ENCODE peak calls at places on chromosomes 13 and 19, in ten cellular contexts. One of them, this sample, is unnamed. For H3K4me1, the result is how much of the 10 kb centered on the place peaks cover.

GRCh38 chr19:3343619-3344502 is 22.5 kb upstream of the NFIC start:
- DNase-seq in cardiac muscle cell: peak
- DNase-seq in heart left ventricle: peak
- DNase-seq in right cardiac atrium: peak
- DNase-seq in tibial artery: peak
- DNase-seq in breast epithelium: peak
- DNase-seq in Caco-2: no peak
- DNase-seq in A549: peak
- DNase-seq in lower lobe of right lung: peak
- DNase-seq in psoas muscle: peak
- DNase-seq in this sample: no peak

GRCh38 chr19:2231621-2232221 is 4.4 kb downstream of the PLEKHJ1 start:
- DNase-seq in cardiac muscle cell: no peak
- DNase-seq in heart left ventricle: no peak
- DNase-seq in right cardiac atrium: no peak
- DNase-seq in tibial artery: no peak
- DNase-seq in breast epithelium: no peak
- DNase-seq in Caco-2: peak
- DNase-seq in A549: no peak
- DNase-seq in lower lobe of right lung: no peak
- DNase-seq in psoas muscle: no peak
- DNase-seq in this sample: no peak

GRCh38 chr13:33355470-33355869 is 69.9 kb upstream of the STARD13 start:
- DNase-seq in cardiac muscle cell: peak
- DNase-seq in heart left ventricle: no peak
- DNase-seq in right cardiac atrium: peak
- DNase-seq in tibial artery: peak
- DNase-seq in breast epithelium: no peak
- DNase-seq in Caco-2: no peak
- DNase-seq in A549: no peak
- DNase-seq in lower lobe of right lung: no peak
- DNase-seq in psoas muscle: no peak
- DNase-seq in this sample: no peak

GRCh38 chr13:90889906-90890305 is 457.6 kb upstream of the MIR17HG start:
- DNase-seq in cardiac muscle cell: no peak
- DNase-seq in heart left ventricle: no peak
- DNase-seq in right cardiac atrium: no peak
- DNase-seq in tibial artery: no peak
- DNase-seq in breast epithelium: no peak
- DNase-seq in Caco-2: no peak
- DNase-seq in A549: no peak
- DNase-seq in lower lobe of right lung: no peak
- DNase-seq in psoas muscle: no peak
- DNase-seq in this sample: no peak

GRCh38 chr19:32526895-32527294 is 54.1 kb upstream of the PDCD5 start:
- DNase-seq in cardiac muscle cell: no peak
- DNase-seq in heart left ventricle: no peak
- DNase-seq in right cardiac atrium: no peak
- DNase-seq in tibial artery: no peak
- DNase-seq in breast epithelium: no peak
- DNase-seq in Caco-2: no peak
- DNase-seq in A549: no peak
- DNase-seq in lower lobe of right lung: no peak
- DNase-seq in psoas muscle: no peak
- DNase-seq in this sample: no peak

GRCh38 chr13:97141564-97142005 is 80.5 kb upstream of the MBNL2 start:
- DNase-seq in cardiac muscle cell: peak
- DNase-seq in heart left ventricle: no peak
- DNase-seq in right cardiac atrium: peak
- DNase-seq in tibial artery: peak
- DNase-seq in breast epithelium: no peak
- DNase-seq in Caco-2: peak
- DNase-seq in A549: peak
- DNase-seq in lower lobe of right lung: no peak
- DNase-seq in psoas muscle: no peak
- DNase-seq in this sample: peak

GRCh38 chr13:114099918-114100445 is 32.4 kb downstream of the RASA3 start:
- DNase-seq in cardiac muscle cell: peak
- DNase-seq in heart left ventricle: peak
- DNase-seq in right cardiac atrium: no peak
- DNase-seq in tibial artery: no peak
- DNase-seq in breast epithelium: peak
- DNase-seq in Caco-2: peak
- DNase-seq in A549: peak
- DNase-seq in lower lobe of right lung: peak
- DNase-seq in psoas muscle: no peak
- DNase-seq in this sample: peak

GRCh38 chr13:26026211-26026610 is 25.6 kb downstream of the SHISA2 start:
- DNase-seq in cardiac muscle cell: no peak
- DNase-seq in heart left ventricle: no peak
- DNase-seq in right cardiac atrium: no peak
- DNase-seq in tibial artery: no peak
- DNase-seq in breast epithelium: no peak
- DNase-seq in Caco-2: no peak
- DNase-seq in A549: no peak
- DNase-seq in lower lobe of right lung: no peak
- DNase-seq in psoas muscle: no peak
- DNase-seq in this sample: no peak

GRCh38 chr13:39037880-39038568 is at the start of the genes NHLRC3 and PROSER1:
- DNase-seq in cardiac muscle cell: peak
- DNase-seq in heart left ventricle: peak
- DNase-seq in right cardiac atrium: peak
- DNase-seq in tibial artery: peak
- DNase-seq in breast epithelium: peak
- DNase-seq in Caco-2: peak
- DNase-seq in A549: peak
- DNase-seq in lower lobe of right lung: peak
- DNase-seq in psoas muscle: peak
- DNase-seq in this sample: peak
- H3K4me1 ChIP-seq in cardiac muscle cell: under half
- H3K4me1 ChIP-seq in heart left ventricle: under half
- H3K4me1 ChIP-seq in right cardiac atrium: under half
- H3K4me1 ChIP-seq in tibial artery: under half
- H3K4me1 ChIP-seq in breast epithelium: under half
- H3K4me1 ChIP-seq in Caco-2: under half
- H3K4me1 ChIP-seq in A549: under half
- H3K4me1 ChIP-seq in lower lobe of right lung: half or more
- H3K4me1 ChIP-seq in psoas muscle: under half
- H3K4me1 ChIP-seq in this sample: under half

GRCh38 chr13:30861836-30862467 is 44.1 kb upstream of the MEDAG start:
- DNase-seq in cardiac muscle cell: no peak
- DNase-seq in heart left ventricle: no peak
- DNase-seq in right cardiac atrium: no peak
- DNase-seq in tibial artery: no peak
- DNase-seq in breast epithelium: no peak
- DNase-seq in Caco-2: no peak
- DNase-seq in A549: no peak
- DNase-seq in lower lobe of right lung: no peak
- DNase-seq in psoas muscle: no peak
- DNase-seq in this sample: no peak
- H3K4me1 ChIP-seq in cardiac muscle cell: under half
- H3K4me1 ChIP-seq in heart left ventricle: under half
- H3K4me1 ChIP-seq in right cardiac atrium: under half
- H3K4me1 ChIP-seq in tibial artery: under half
- H3K4me1 ChIP-seq in breast epithelium: under half
- H3K4me1 ChIP-seq in Caco-2: under half
- H3K4me1 ChIP-seq in A549: under half
- H3K4me1 ChIP-seq in lower lobe of right lung: under half
- H3K4me1 ChIP-seq in psoas muscle: under half
- H3K4me1 ChIP-seq in this sample: under half

GRCh38 chr19:18518639-18519038 is 3.2 kb downstream of the ELL start:
- DNase-seq in cardiac muscle cell: no peak
- DNase-seq in heart left ventricle: no peak
- DNase-seq in right cardiac atrium: no peak
- DNase-seq in tibial artery: no peak
- DNase-seq in breast epithelium: no peak
- DNase-seq in Caco-2: no peak
- DNase-seq in A549: no peak
- DNase-seq in lower lobe of right lung: no peak
- DNase-seq in psoas muscle: no peak
- DNase-seq in this sample: no peak

GRCh38 chr19:18513868-18514267 is 8.0 kb downstream of the ELL start:
- DNase-seq in cardiac muscle cell: peak
- DNase-seq in heart left ventricle: peak
- DNase-seq in right cardiac atrium: no peak
- DNase-seq in tibial artery: no peak
- DNase-seq in breast epithelium: no peak
- DNase-seq in Caco-2: no peak
- DNase-seq in A549: no peak
- DNase-seq in lower lobe of right lung: no peak
- DNase-seq in psoas muscle: no peak
- DNase-seq in this sample: no peak

GRCh38 chr19:18517606-18518005 is 4.3 kb downstream of the ELL start:
- DNase-seq in cardiac muscle cell: no peak
- DNase-seq in heart left ventricle: no peak
- DNase-seq in right cardiac atrium: no peak
- DNase-seq in tibial artery: no peak
- DNase-seq in breast epithelium: no peak
- DNase-seq in Caco-2: no peak
- DNase-seq in A549: no peak
- DNase-seq in lower lobe of right lung: no peak
- DNase-seq in psoas muscle: no peak
- DNase-seq in this sample: no peak

GRCh38 chr19:18515959-18516358 is 5.9 kb downstream of the ELL start:
- DNase-seq in cardiac muscle cell: no peak
- DNase-seq in heart left ventricle: no peak
- DNase-seq in right cardiac atrium: no peak
- DNase-seq in tibial artery: no peak
- DNase-seq in breast epithelium: no peak
- DNase-seq in Caco-2: no peak
- DNase-seq in A549: no peak
- DNase-seq in lower lobe of right lung: no peak
- DNase-seq in psoas muscle: no peak
- DNase-seq in this sample: no peak

DNA sequence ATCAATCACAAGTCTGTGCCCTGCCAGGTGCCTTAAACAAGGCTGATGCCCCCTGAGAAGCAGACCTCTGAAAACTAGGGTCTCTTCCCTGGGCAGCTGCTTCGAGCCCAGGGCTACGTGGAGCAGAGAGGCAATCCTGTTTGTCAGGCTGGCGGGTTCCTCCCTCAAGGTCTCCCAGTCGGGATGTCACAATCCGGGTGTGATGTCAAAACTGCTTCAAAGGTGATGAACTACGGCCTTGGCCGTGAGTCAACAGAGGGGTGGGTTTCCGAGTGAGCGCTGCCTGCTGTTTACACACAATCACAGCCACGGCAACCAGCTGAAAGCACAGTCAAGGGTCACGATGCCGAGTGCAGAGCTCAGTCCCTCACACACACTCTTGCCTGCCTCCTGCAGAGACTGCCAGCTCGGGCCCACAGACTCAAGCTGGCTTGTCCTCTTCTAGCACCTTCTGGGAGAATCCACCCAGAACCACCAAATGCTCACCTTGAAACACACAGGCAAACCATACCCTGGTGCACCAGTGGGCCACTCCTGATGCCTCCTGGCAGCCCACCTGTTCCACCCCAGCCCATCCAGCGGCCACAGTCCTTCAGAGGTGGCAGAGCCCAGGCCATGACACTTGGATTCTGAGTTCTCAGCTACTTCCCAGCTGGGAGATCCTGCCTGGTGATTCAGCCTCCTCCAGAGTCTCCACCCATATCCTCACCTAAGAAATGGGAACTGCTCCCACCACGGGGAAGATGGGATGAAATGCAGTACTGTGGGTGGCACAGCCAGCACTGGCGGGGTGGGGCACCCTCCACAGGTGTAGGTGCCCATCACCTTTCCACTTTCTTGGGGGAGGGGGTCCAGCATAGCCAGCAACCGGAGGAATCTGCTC is 6.8 kb downstream of the ELL start:
- DNase-seq in cardiac muscle cell: peak
- DNase-seq in heart left ventricle: peak
- DNase-seq in right cardiac atrium: peak
- DNase-seq in tibial artery: peak
- DNase-seq in breast epithelium: no peak
- DNase-seq in Caco-2: peak
- DNase-seq in A549: no peak
- DNase-seq in lower lobe of right lung: peak
- DNase-seq in psoas muscle: peak
- DNase-seq in this sample: no peak
- H3K4me1 ChIP-seq in cardiac muscle cell: under half
- H3K4me1 ChIP-seq in heart left ventricle: under half
- H3K4me1 ChIP-seq in right cardiac atrium: under half
- H3K4me1 ChIP-seq in tibial artery: under half
- H3K4me1 ChIP-seq in breast epithelium: under half
- H3K4me1 ChIP-seq in Caco-2: under half
- H3K4me1 ChIP-seq in A549: under half
- H3K4me1 ChIP-seq in lower lobe of right lung: half or more
- H3K4me1 ChIP-seq in psoas muscle: half or more
- H3K4me1 ChIP-seq in this sample: under half

GRCh38 chr13:110320645-110321044 is 13.6 kb downstream of the COL4A2 start:
- DNase-seq in cardiac muscle cell: no peak
- DNase-seq in heart left ventricle: no peak
- DNase-seq in right cardiac atrium: no peak
- DNase-seq in tibial artery: no peak
- DNase-seq in breast epithelium: no peak
- DNase-seq in Caco-2: no peak
- DNase-seq in A549: no peak
- DNase-seq in lower lobe of right lung: no peak
- DNase-seq in psoas muscle: no peak
- DNase-seq in this sample: no peak

GRCh38 chr13:110323172-110323851 is 16.2 kb downstream of the COL4A2 start:
- DNase-seq in cardiac muscle cell: no peak
- DNase-seq in heart left ventricle: no peak
- DNase-seq in right cardiac atrium: no peak
- DNase-seq in tibial artery: no peak
- DNase-seq in breast epithelium: no peak
- DNase-seq in Caco-2: no peak
- DNase-seq in A549: no peak
- DNase-seq in lower lobe of right lung: no peak
- DNase-seq in psoas muscle: no peak
- DNase-seq in this sample: no peak

GRCh38 chr13:110322126-110322827 is 15.2 kb downstream of the COL4A2 start:
- DNase-seq in cardiac muscle cell: no peak
- DNase-seq in heart left ventricle: no peak
- DNase-seq in right cardiac atrium: no peak
- DNase-seq in tibial artery: no peak
- DNase-seq in breast epithelium: no peak
- DNase-seq in Caco-2: no peak
- DNase-seq in A549: no peak
- DNase-seq in lower lobe of right lung: no peak
- DNase-seq in psoas muscle: no peak
- DNase-seq in this sample: no peak

GRCh38 chr13:110323986-110324749 is 17.1 kb downstream of the COL4A2 start:
- DNase-seq in cardiac muscle cell: no peak
- DNase-seq in heart left ventricle: no peak
- DNase-seq in right cardiac atrium: no peak
- DNase-seq in tibial artery: no peak
- DNase-seq in breast epithelium: no peak
- DNase-seq in Caco-2: no peak
- DNase-seq in A549: no peak
- DNase-seq in lower lobe of right lung: no peak
- DNase-seq in psoas muscle: no peak
- DNase-seq in this sample: no peak

DNA sequence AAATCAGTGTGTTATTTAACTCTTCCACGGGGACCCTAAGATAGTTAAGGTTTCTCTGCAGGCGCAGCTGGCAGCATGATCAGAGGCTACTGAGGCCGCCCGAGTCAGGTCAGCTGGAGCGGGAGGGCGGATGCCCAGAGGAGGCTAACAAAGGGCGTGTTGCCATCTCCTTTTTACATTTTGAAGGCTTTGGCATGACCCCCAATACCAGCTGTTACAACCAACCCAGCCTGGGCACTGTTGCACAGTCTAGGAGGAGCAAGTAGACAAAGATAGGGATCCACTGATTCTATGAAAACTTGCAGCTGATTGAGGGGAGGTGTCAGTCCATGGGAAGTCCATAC is 15.7 kb downstream of the COL4A2 start:
- DNase-seq in cardiac muscle cell: no peak
- DNase-seq in heart left ventricle: no peak
- DNase-seq in right cardiac atrium: no peak
- DNase-seq in tibial artery: no peak
- DNase-seq in breast epithelium: no peak
- DNase-seq in Caco-2: no peak
- DNase-seq in A549: no peak
- DNase-seq in lower lobe of right lung: no peak
- DNase-seq in psoas muscle: no peak
- DNase-seq in this sample: no peak
- H3K4me1 ChIP-seq in cardiac muscle cell: under half
- H3K4me1 ChIP-seq in heart left ventricle: half or more
- H3K4me1 ChIP-seq in right cardiac atrium: under half
- H3K4me1 ChIP-seq in tibial artery: under half
- H3K4me1 ChIP-seq in breast epithelium: under half
- H3K4me1 ChIP-seq in Caco-2: under half
- H3K4me1 ChIP-seq in A549: half or more
- H3K4me1 ChIP-seq in lower lobe of right lung: half or more
- H3K4me1 ChIP-seq in psoas muscle: under half
- H3K4me1 ChIP-seq in this sample: under half

This sample was measured in neural progenitor cell.